ENCODE peak calls at places on chromosomes 5 and 9, in eight cellular contexts. Q, L, R, G, I, W, M and E are unnamed samples.

GRCh38 chr9:132509921-132510874 is 72.2 kb upstream of the BARHL1 start:
- DNase-seq in M (no peak), Q (peak), W (no peak), G (no peak), R (no peak), I (no peak), L (no peak), E (no peak)

GRCh38 chr9:3296536-3296935 is 229.3 kb downstream of the RFX3 start:
- DNase-seq in W (peak), R (no peak), Q (no peak), M (no peak), I (no peak), G (no peak), L (no peak), E (no peak)

GRCh38 chr5:174503461-174504265 is 220.7 kb upstream of the MSX2 start:
- DNase-seq in M (no peak), L (no peak), I (peak), W (no peak), Q (peak), G (no peak), R (peak), E (peak)

GRCh38 chr9:99307846-99308245 is 85.8 kb downstream of the SEC61B start:
- DNase-seq in R (no peak), G (no peak), W (no peak), M (no peak), Q (no peak), L (no peak), I (no peak), E (peak)

GRCh38 chr5:141725909-141726308 is 43.9 kb upstream of the ARAP3 start:
- DNase-seq in Q (peak), W (no peak), M (no peak), L (no peak), G (no peak), R (no peak), I (no peak), E (peak)

GRCh38 chr5:122668552-122668951 is 106.3 kb upstream of the SNX2 start:
- DNase-seq in Q (no peak), I (no peak), M (no peak), W (no peak), R (no peak), L (no peak), G (no peak), E (no peak)

GRCh38 chr5:100577506-100577905 is 42.3 kb downstream of the FAM174A start:
- DNase-seq in M (no peak), I (no peak), L (no peak), G (no peak), Q (no peak), R (no peak), W (no peak), E (no peak)

GRCh38 chr5:116666901-116667300 is 92.3 kb upstream of the SEMA6A start:
- DNase-seq in L (no peak), W (no peak), G (no peak), R (no peak), M (no peak), I (no peak), Q (no peak), E (no peak)

GRCh38 chr5:71732011-71732410 is 12.9 kb downstream of the CARTPT start:
- DNase-seq in I (no peak), W (no peak), L (no peak), G (no peak), R (no peak), Q (no peak), M (no peak), E (no peak)

GRCh38 chr9:99197987-99198386 is 23.8 kb downstream of the ALG2 start:
- DNase-seq in G (no peak), Q (no peak), W (peak), R (no peak), I (no peak), L (peak), M (no peak), E (no peak)

GRCh38 chr9:125888220-125888619 is 141.0 kb downstream of the PBX3 start:
- DNase-seq in Q (peak), G (no peak), I (no peak), M (no peak), L (peak), R (no peak), W (no peak), E (no peak)

GRCh38 chr5:88881566-88881965 is 1.4 kb downstream of the MEF2C start:
- DNase-seq in Q (peak), I (no peak), G (peak), M (no peak), R (no peak), W (no peak), L (no peak), E (peak)

GRCh38 chr9:10265102-10265708 is 347.6 kb downstream of the PTPRD start:
- DNase-seq in Q (peak), R (peak), I (no peak), G (no peak), M (no peak), L (no peak), W (no peak), E (peak)

GRCh38 chr9:113274474-113275146 is 762 bp downstream of the CDC26 start:
- DNase-seq in R (peak), I (peak), M (peak), Q (peak), W (peak), G (peak), L (peak), E (peak)

GRCh38 chr5:1745806-1746370 is 53.7 kb downstream of the MRPL36 start:
- DNase-seq in R (no peak), L (no peak), G (no peak), Q (no peak), W (no peak), I (no peak), M (no peak), E (no peak)

GRCh38 chr9:123415593-123415930 is 59.6 kb downstream of the CRB2 start:
- DNase-seq in L (no peak), G (no peak), Q (no peak), M (no peak), I (no peak), R (no peak), W (no peak), E (no peak)

GRCh38 chr9:113522419-113522818 is 58.9 kb downstream of the RGS3 start:
- DNase-seq in R (no peak), G (no peak), W (no peak), I (no peak), M (no peak), L (no peak), Q (no peak), E (no peak)

GRCh38 chr5:34535944-34536628 is 120.0 kb upstream of the RAI14 start:
- DNase-seq in L (no peak), I (no peak), W (no peak), G (no peak), R (no peak), M (no peak), Q (peak), E (peak)

GRCh38 chr5:154849791-154850201 is 607 bp downstream of the FAXDC2 start:
- DNase-seq in G (no peak), W (no peak), Q (peak), I (no peak), R (peak), M (no peak), L (no peak), E (no peak)

GRCh38 chr5:35804201-35804653 is 52.5 kb upstream of the IL7R start:
- DNase-seq in W (no peak), M (no peak), Q (no peak), L (no peak), R (no peak), G (peak), I (no peak), E (no peak)

GRCh38 chr5:162956570-162956969 is 480.8 kb upstream of the CCNG1 start:
- DNase-seq in W (peak), I (no peak), Q (no peak), M (no peak), R (no peak), G (no peak), L (peak), E (no peak)

GRCh38 chr5:149750596-149750995 is 20.5 kb downstream of the PPARGC1B start:
- DNase-seq in G (no peak), L (no peak), R (no peak), I (no peak), Q (no peak), M (no peak), W (no peak), E (no peak)

GRCh38 chr5:177434437-177434836 is 8.0 kb downstream of the GRK6 start:
- DNase-seq in Q (no peak), W (no peak), G (no peak), L (no peak), R (no peak), I (no peak), M (no peak), E (no peak)

GRCh38 chr5:41306005-41306404 is 92.7 kb upstream of the C6 start:
- DNase-seq in W (no peak), M (no peak), Q (no peak), I (no peak), R (no peak), G (no peak), L (no peak), E (peak)

GRCh38 chr5:61649231-61649630 is 317.2 kb downstream of the ZSWIM6 start:
- DNase-seq in L (no peak), Q (no peak), I (no peak), M (no peak), W (peak), R (no peak), G (no peak), E (no peak)

GRCh38 chr5:176620333-176620981 is 9.9 kb downstream of the SNCB start:
- DNase-seq in L (no peak), M (no peak), G (no peak), W (peak), I (no peak), Q (peak), R (no peak), E (no peak)

GRCh38 chr9:12723409-12724028 is 30.3 kb downstream of the TYRP1 start:
- DNase-seq in Q (peak), L (no peak), M (no peak), W (peak), I (peak), R (no peak), G (no peak), E (peak)

GRCh38 chr5:157473383-157474370 is 13.7 kb downstream of the NIPAL4 start:
- DNase-seq in Q (peak), M (no peak), G (no peak), W (no peak), I (no peak), L (no peak), R (no peak), E (no peak)

GRCh38 chr9:126615251-126615790 is 1.6 kb downstream of the LMX1B start:
- DNase-seq in G (no peak), I (no peak), Q (peak), L (peak), R (peak), M (no peak), W (peak), E (no peak)

DNA sequence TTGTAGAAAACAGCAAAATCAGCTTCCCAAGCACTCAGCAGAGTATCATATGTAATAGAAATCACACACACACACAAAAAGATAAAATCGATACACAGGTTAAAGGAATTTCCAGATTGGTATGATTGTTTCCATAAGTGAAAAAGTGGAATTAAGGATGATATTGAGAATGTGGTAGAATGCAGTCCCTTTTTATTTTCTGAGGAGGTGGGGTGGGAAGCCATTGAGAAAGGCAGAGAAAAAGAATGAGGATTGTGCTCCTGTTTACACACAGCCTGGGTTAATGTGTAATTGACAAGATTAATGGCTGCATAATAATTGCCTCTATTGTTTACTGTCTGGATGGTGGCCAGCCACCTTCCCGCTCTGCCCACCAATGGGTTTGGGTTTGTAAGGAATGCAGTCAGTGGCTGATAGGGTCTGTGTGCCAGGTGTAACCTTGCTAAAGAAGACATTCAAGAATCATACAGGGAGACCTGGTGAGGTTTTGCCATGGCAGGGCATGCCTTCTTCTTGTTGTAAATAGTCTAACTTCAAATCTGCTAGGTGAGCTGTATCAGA is 177.2 kb upstream of the MAP3K1 start:
- DNase-seq in I (no peak), M (peak), W (no peak), Q (no peak), R (peak), G (no peak), L (no peak), E (no peak)
- H2AFZ ChIP-seq in I (peak), M (no peak), W (no peak), Q (no peak), R (no peak), G (no peak), L (no peak), E (no peak)

GRCh38 chr5:72959257-72959656 is 3.4 kb downstream of the FCHO2 start:
- DNase-seq in R (no peak), M (no peak), W (no peak), Q (no peak), G (no peak), I (no peak), L (no peak), E (no peak)
- TF ChIP-seq EZH2phosphoT487 in R (no peak), M (no peak), W (no peak), Q (no peak), G (no peak), I (no peak), L (no peak), E (no peak)

DNA sequence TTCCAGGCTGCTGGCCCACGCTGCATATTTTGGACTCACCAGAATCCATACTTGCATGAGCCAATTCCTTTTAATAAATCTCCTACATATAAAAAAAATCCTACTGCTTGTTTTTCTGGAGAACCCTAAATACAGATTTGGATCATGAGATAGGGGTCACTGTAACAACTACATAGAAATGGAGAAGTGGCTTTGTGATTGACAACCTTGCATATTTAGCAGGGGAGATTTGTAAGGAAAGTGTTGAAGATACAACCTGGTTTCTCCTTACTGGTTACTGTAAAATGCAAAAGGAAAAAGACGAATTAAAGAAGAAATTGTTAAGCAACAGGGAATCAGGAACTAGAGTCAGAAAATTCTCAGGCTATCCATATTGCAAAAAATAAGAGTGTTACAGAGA is 74.8 kb downstream of the HABP4 start:
- DNase-seq in Q (no peak), I (no peak), R (no peak), M (no peak), L (no peak), W (no peak), G (no peak), E (no peak)
- H2AFZ ChIP-seq in Q (no peak), I (no peak), R (no peak), M (no peak), L (no peak), W (no peak), G (no peak), E (no peak)

GRCh38 chr9:7436754-7437153 is 362.8 kb downstream of the DMAC1 start:
- DNase-seq in R (no peak), L (no peak), W (no peak), Q (no peak), I (no peak), M (no peak), G (no peak), E (no peak)
- TF ChIP-seq EZH2phosphoT487 in R (no peak), L (no peak), W (no peak), Q (no peak), I (no peak), M (no peak), G (no peak), E (no peak)

DNA sequence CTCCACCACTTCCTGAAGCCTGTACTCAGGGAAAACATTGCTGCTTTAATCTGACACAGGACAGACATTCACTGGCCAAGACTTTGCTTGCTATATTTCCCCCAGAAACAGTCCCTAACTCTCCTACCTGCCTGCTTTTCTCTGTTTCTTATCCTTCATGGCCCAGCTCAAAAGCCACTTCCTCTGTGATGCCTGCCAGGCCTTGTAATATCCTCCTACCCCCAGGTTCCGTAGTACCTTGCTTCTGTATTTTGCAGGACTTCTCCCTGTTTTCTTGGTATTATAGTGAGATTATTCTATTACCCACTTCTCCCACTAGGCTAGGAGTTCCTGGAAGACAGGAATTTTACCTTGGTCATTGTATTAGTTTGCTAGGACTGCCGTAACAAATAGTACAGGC is 14.7 kb upstream of the RAB14 start:
- DNase-seq in G (no peak), L (no peak), M (no peak), Q (no peak), W (no peak), I (no peak), R (no peak), E (no peak)
- H2AFZ ChIP-seq in G (no peak), L (no peak), M (peak), Q (no peak), W (no peak), I (no peak), R (no peak), E (no peak)

GRCh38 chr5:97266576-97266975 is 83.5 kb upstream of the RIOK2 start:
- DNase-seq in W (no peak), I (no peak), M (no peak), Q (peak), L (no peak), G (no peak), R (no peak), E (no peak)
- TF ChIP-seq EZH2phosphoT487 in W (no peak), I (no peak), M (no peak), Q (no peak), L (no peak), G (no peak), R (no peak), E (no peak)

DNA sequence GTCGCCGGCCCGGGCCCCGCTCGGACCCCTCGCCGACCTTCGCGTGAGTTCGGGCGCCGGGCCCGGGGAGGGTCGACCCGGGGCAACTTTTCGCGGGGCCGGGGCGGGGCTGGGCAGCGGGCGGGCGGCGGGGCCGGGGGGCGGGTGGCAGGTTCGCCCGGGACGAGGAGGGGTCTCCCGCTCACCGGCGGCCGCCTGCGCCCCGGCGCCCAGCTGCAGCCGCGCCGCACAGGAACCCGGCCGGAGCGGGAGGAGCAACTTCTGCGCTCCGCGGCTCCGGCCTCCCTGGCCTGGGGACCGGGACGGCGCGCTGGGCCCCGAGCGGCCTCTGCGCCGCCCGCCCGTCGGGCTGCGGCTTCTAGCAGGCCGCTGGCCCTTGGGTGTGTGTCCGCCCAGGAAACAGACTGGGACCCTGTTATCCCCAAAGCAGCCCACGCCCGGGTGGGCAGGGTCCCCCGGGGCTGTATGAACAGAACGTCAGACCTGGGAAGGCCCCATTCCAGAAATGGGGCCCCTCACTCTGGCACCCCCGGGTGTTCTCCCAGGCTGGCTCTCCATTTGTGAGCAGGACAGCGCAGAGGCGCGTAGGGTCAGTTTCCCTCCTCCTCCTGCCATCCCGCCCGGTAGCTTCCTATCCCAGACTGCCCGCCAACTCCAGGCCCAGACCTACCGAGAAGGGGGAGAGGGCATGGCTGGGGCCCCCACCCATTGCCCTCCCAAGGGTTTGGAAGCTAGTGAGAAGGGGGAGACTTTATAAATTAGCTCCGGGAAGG is 685 bp downstream of the RXRA start:
- DNase-seq in R (peak), M (peak), G (no peak), Q (peak), W (peak), I (no peak), L (peak), E (peak)
- H2AFZ ChIP-seq in R (peak), M (no peak), G (no peak), Q (peak), W (no peak), I (no peak), L (no peak), E (no peak)